ENCODE peak calls at places on chromosomes 5 and 9, in four cellular contexts. One of them, this sample, is unnamed.

GRCh38 chr9:128979111-128979510 is 31.6 kb downstream of the NUP188 start:
- DNase-seq in NCI-H1417: no peak
- DNase-seq in SIG-M5: no peak
- DNase-seq in pancreas: no peak
- DNase-seq in this sample: no peak

GRCh38 chr9:88087906-88088305 is 50.4 kb downstream of the SPATA31C2 start:
- DNase-seq in NCI-H1417: no peak
- DNase-seq in SIG-M5: no peak
- DNase-seq in pancreas: no peak
- DNase-seq in this sample: no peak

GRCh38 chr9:122788831-122789230 is at the start of gene OR5C1:
- DNase-seq in NCI-H1417: no peak
- DNase-seq in SIG-M5: no peak
- DNase-seq in pancreas: no peak
- DNase-seq in this sample: no peak

GRCh38 chr9:21591221-21592062 is 109.3 kb upstream of the IFNE start:
- DNase-seq in NCI-H1417: no peak
- DNase-seq in SIG-M5: peak
- DNase-seq in pancreas: no peak
- DNase-seq in this sample: peak

GRCh38 chr5:179793470-179794139 is at the start of gene LTC4S:
- DNase-seq in NCI-H1417: no peak
- DNase-seq in SIG-M5: no peak
- DNase-seq in pancreas: peak
- DNase-seq in this sample: no peak

GRCh38 chr5:86679529-86679928 is 61.8 kb downstream of the COX7C start:
- DNase-seq in NCI-H1417: peak
- DNase-seq in SIG-M5: no peak
- DNase-seq in pancreas: peak
- DNase-seq in this sample: peak

GRCh38 chr5:158382473-158382872 is 523.5 kb upstream of the CLINT1 start:
- DNase-seq in NCI-H1417: no peak
- DNase-seq in SIG-M5: peak
- DNase-seq in pancreas: peak
- DNase-seq in this sample: peak

GRCh38 chr9:98719055-98719454 is 10.3 kb upstream of the GABBR2 start:
- DNase-seq in NCI-H1417: no peak
- DNase-seq in SIG-M5: no peak
- DNase-seq in pancreas: no peak
- DNase-seq in this sample: no peak

GRCh38 chr5:64835266-64835665 is 66.5 kb downstream of the CWC27 start:
- DNase-seq in NCI-H1417: no peak
- DNase-seq in SIG-M5: no peak
- DNase-seq in pancreas: no peak
- DNase-seq in this sample: no peak

GRCh38 chr5:143036146-143036927 is 266.2 kb downstream of the ARHGAP26 start:
- DNase-seq in NCI-H1417: no peak
- DNase-seq in SIG-M5: no peak
- DNase-seq in pancreas: no peak
- DNase-seq in this sample: no peak

GRCh38 chr5:173334808-173335207 is 6.6 kb upstream of the STC2 start:
- DNase-seq in NCI-H1417: no peak
- DNase-seq in SIG-M5: no peak
- DNase-seq in pancreas: no peak
- DNase-seq in this sample: no peak

GRCh38 chr5:74866653-74867162 is 521 bp upstream of the FAM169A start:
- DNase-seq in NCI-H1417: peak
- DNase-seq in SIG-M5: no peak
- DNase-seq in pancreas: no peak
- DNase-seq in this sample: peak

GRCh38 chr5:151758141-151758429 is 346 bp downstream of the ATOX1 start:
- DNase-seq in NCI-H1417: peak
- DNase-seq in SIG-M5: no peak
- DNase-seq in pancreas: no peak
- DNase-seq in this sample: peak

GRCh38 chr9:38017149-38017884 is 51.7 kb downstream of the SHB start:
- DNase-seq in NCI-H1417: no peak
- DNase-seq in SIG-M5: no peak
- DNase-seq in pancreas: peak
- DNase-seq in this sample: peak

This sample was measured in SJCRH30.